ENCODE peak calls at places on chromosome 4, in seven cellular contexts. One of them, this sample, is unnamed.
A peak's percentile ranks its signal among the peaks of the same experiment; 100 is the strongest.

GRCh38 chr4:43690121-43690520 is 758.5 kb downstream of the KCTD8 start:
- DNase-seq in H7: no peak
- DNase-seq in cardiac muscle cell: no peak
- DNase-seq in CD8-positive, alpha-beta memory T cell: no peak
- DNase-seq in GM06990: no peak
- DNase-seq in CD8-positive, alpha-beta T cell: no peak
- DNase-seq in kidney epithelial cell: no peak
- DNase-seq in this sample: no peak

GRCh38 chr4:103032575-103032974 is 13.1 kb upstream of the SLC9B1 start:
- DNase-seq in CD8-positive, alpha-beta T cell: no peak
- DNase-seq in cardiac muscle cell: peak; percentile 62
- DNase-seq in H7: peak; percentile 44
- DNase-seq in GM06990: no peak
- DNase-seq in CD8-positive, alpha-beta memory T cell: no peak
- DNase-seq in kidney epithelial cell: no peak
- DNase-seq in this sample: peak; percentile 9

GRCh38 chr4:8726344-8726851 is 133.8 kb downstream of the CPZ start:
- DNase-seq in H7: peak; percentile 43
- DNase-seq in GM06990: no peak
- DNase-seq in cardiac muscle cell: no peak
- DNase-seq in CD8-positive, alpha-beta T cell: no peak
- DNase-seq in kidney epithelial cell: no peak
- DNase-seq in CD8-positive, alpha-beta memory T cell: no peak
- DNase-seq in this sample: no peak

GRCh38 chr4:122703868-122704267 is 28.6 kb upstream of the BBS12 start:
- DNase-seq in GM06990: no peak
- DNase-seq in CD8-positive, alpha-beta T cell: no peak
- DNase-seq in H7: no peak
- DNase-seq in CD8-positive, alpha-beta memory T cell: no peak
- DNase-seq in kidney epithelial cell: no peak
- DNase-seq in cardiac muscle cell: no peak
- DNase-seq in this sample: no peak

GRCh38 chr4:689498-690122 is 659 bp upstream of the SLC49A3 start:
- DNase-seq in cardiac muscle cell: no peak
- DNase-seq in H7: no peak
- DNase-seq in CD8-positive, alpha-beta memory T cell: no peak
- DNase-seq in kidney epithelial cell: no peak
- DNase-seq in GM06990: no peak
- DNase-seq in CD8-positive, alpha-beta T cell: no peak
- DNase-seq in this sample: no peak

GRCh38 chr4:79164961-79165610 is 160.8 kb downstream of the NAA11 start:
- DNase-seq in H7: no peak
- DNase-seq in kidney epithelial cell: no peak
- DNase-seq in GM06990: no peak
- DNase-seq in CD8-positive, alpha-beta T cell: no peak
- DNase-seq in CD8-positive, alpha-beta memory T cell: no peak
- DNase-seq in cardiac muscle cell: no peak
- DNase-seq in this sample: no peak

GRCh38 chr4:42410446-42410845 is 13.2 kb downstream of the SHISA3 start:
- DNase-seq in cardiac muscle cell: no peak
- DNase-seq in kidney epithelial cell: no peak
- DNase-seq in CD8-positive, alpha-beta T cell: no peak
- DNase-seq in GM06990: no peak
- DNase-seq in CD8-positive, alpha-beta memory T cell: no peak
- DNase-seq in H7: no peak
- DNase-seq in this sample: no peak

GRCh38 chr4:134906404-134907023 is 704.9 kb upstream of the PABPC4L start:
- DNase-seq in H7: peak; percentile 2
- DNase-seq in cardiac muscle cell: peak; percentile 48
- DNase-seq in kidney epithelial cell: no peak
- DNase-seq in CD8-positive, alpha-beta T cell: no peak
- DNase-seq in CD8-positive, alpha-beta memory T cell: no peak
- DNase-seq in GM06990: no peak
- DNase-seq in this sample: peak; percentile 20

GRCh38 chr4:102165584-102165983 is 179.7 kb downstream of the SLC39A8 start:
- DNase-seq in CD8-positive, alpha-beta memory T cell: no peak
- DNase-seq in kidney epithelial cell: no peak
- DNase-seq in cardiac muscle cell: no peak
- DNase-seq in CD8-positive, alpha-beta T cell: no peak
- DNase-seq in GM06990: no peak
- DNase-seq in H7: no peak
- DNase-seq in this sample: no peak

GRCh38 chr4:30461218-30461617 is 259.0 kb upstream of the PCDH7 start:
- DNase-seq in kidney epithelial cell: no peak
- DNase-seq in CD8-positive, alpha-beta T cell: no peak
- DNase-seq in cardiac muscle cell: no peak
- DNase-seq in H7: peak; percentile 41
- DNase-seq in CD8-positive, alpha-beta memory T cell: no peak
- DNase-seq in GM06990: peak; percentile 31
- DNase-seq in this sample: no peak

GRCh38 chr4:55684276-55684675 is 48.2 kb upstream of the NMU start:
- DNase-seq in GM06990: no peak
- DNase-seq in CD8-positive, alpha-beta T cell: no peak
- DNase-seq in H7: no peak
- DNase-seq in CD8-positive, alpha-beta memory T cell: no peak
- DNase-seq in cardiac muscle cell: no peak
- DNase-seq in kidney epithelial cell: no peak
- DNase-seq in this sample: no peak

GRCh38 chr4:152408514-152409327 is 127.2 kb downstream of the FBXW7 start:
- DNase-seq in CD8-positive, alpha-beta T cell: no peak
- DNase-seq in GM06990: no peak
- DNase-seq in H7: peak; percentile 8
- DNase-seq in cardiac muscle cell: peak; percentile 49
- DNase-seq in CD8-positive, alpha-beta memory T cell: no peak
- DNase-seq in kidney epithelial cell: peak; percentile 5
- DNase-seq in this sample: peak; percentile 14

GRCh38 chr4:114688063-114688462 is 89.5 kb downstream of the UGT8 start:
- DNase-seq in GM06990: no peak
- DNase-seq in kidney epithelial cell: no peak
- DNase-seq in H7: no peak
- DNase-seq in CD8-positive, alpha-beta memory T cell: no peak
- DNase-seq in cardiac muscle cell: no peak
- DNase-seq in CD8-positive, alpha-beta T cell: no peak
- DNase-seq in this sample: no peak

GRCh38 chr4:90318208-90318607 is 191.0 kb downstream of the CCSER1 start:
- DNase-seq in GM06990: no peak
- DNase-seq in H7: no peak
- DNase-seq in cardiac muscle cell: no peak
- DNase-seq in CD8-positive, alpha-beta memory T cell: no peak
- DNase-seq in kidney epithelial cell: no peak
- DNase-seq in CD8-positive, alpha-beta T cell: no peak
- DNase-seq in this sample: no peak

GRCh38 chr4:145937021-145937861 is 1.4 kb downstream of the ZNF827 start:
- DNase-seq in H7: peak; percentile 85
- DNase-seq in cardiac muscle cell: peak; percentile 79
- DNase-seq in CD8-positive, alpha-beta memory T cell: peak; percentile 65
- DNase-seq in CD8-positive, alpha-beta T cell: peak; percentile 4
- DNase-seq in kidney epithelial cell: no peak
- DNase-seq in GM06990: peak; percentile 77
- DNase-seq in this sample: peak; percentile 33

GRCh38 chr4:114694770-114695169 is 96.2 kb downstream of the UGT8 start:
- DNase-seq in CD8-positive, alpha-beta memory T cell: no peak
- DNase-seq in cardiac muscle cell: peak; percentile 52
- DNase-seq in kidney epithelial cell: no peak
- DNase-seq in H7: no peak
- DNase-seq in CD8-positive, alpha-beta T cell: no peak
- DNase-seq in GM06990: peak; percentile 7
- DNase-seq in this sample: peak; percentile 26

GRCh38 chr4:102272318-102272717 is 73.0 kb downstream of the SLC39A8 start:
- DNase-seq in CD8-positive, alpha-beta T cell: no peak
- DNase-seq in kidney epithelial cell: no peak
- DNase-seq in CD8-positive, alpha-beta memory T cell: no peak
- DNase-seq in cardiac muscle cell: no peak
- DNase-seq in H7: no peak
- DNase-seq in GM06990: no peak
- DNase-seq in this sample: no peak

GRCh38 chr4:146522098-146522861 is 540 bp upstream of the SLC10A7 start:
- DNase-seq in GM06990: peak; percentile 85
- DNase-seq in kidney epithelial cell: peak; percentile 39
- DNase-seq in CD8-positive, alpha-beta T cell: peak; percentile 60
- DNase-seq in H7: peak; percentile 86
- DNase-seq in CD8-positive, alpha-beta memory T cell: peak; percentile 87
- DNase-seq in cardiac muscle cell: peak; percentile 89
- DNase-seq in this sample: peak; percentile 76

GRCh38 chr4:91840359-91840758 is 463.4 kb upstream of the GRID2 start:
- DNase-seq in kidney epithelial cell: no peak
- DNase-seq in cardiac muscle cell: no peak
- DNase-seq in CD8-positive, alpha-beta T cell: no peak
- DNase-seq in CD8-positive, alpha-beta memory T cell: no peak
- DNase-seq in GM06990: no peak
- DNase-seq in H7: no peak
- DNase-seq in this sample: no peak

GRCh38 chr4:625631-626031 is 258 bp downstream of the PDE6B start:
- DNase-seq in cardiac muscle cell: no peak
- DNase-seq in CD8-positive, alpha-beta T cell: no peak
- DNase-seq in GM06990: no peak
- DNase-seq in H7: no peak
- DNase-seq in CD8-positive, alpha-beta memory T cell: peak; percentile 37
- DNase-seq in kidney epithelial cell: no peak
- DNase-seq in this sample: no peak

GRCh38 chr4:74619931-74620702 is 174.2 kb downstream of the BTC start:
- DNase-seq in kidney epithelial cell: no peak
- DNase-seq in H7: no peak
- DNase-seq in cardiac muscle cell: peak; percentile 11
- DNase-seq in CD8-positive, alpha-beta memory T cell: no peak
- DNase-seq in GM06990: no peak
- DNase-seq in CD8-positive, alpha-beta T cell: no peak
- DNase-seq in this sample: no peak

GRCh38 chr4:89109841-89110540 is 1.3 kb upstream of the TIGD2 start:
- DNase-seq in kidney epithelial cell: no peak
- DNase-seq in cardiac muscle cell: peak; percentile 3
- DNase-seq in CD8-positive, alpha-beta T cell: no peak
- DNase-seq in CD8-positive, alpha-beta memory T cell: no peak
- DNase-seq in H7: peak; percentile 49
- DNase-seq in GM06990: no peak
- DNase-seq in this sample: no peak
- H3K4me3 ChIP-seq in kidney epithelial cell: peak overlapping the region; percentile 61
- H3K4me3 ChIP-seq in cardiac muscle cell: peak overlapping the region; percentile 50
- H3K4me3 ChIP-seq in CD8-positive, alpha-beta T cell: peak overlapping the region; percentile 80
- H3K4me3 ChIP-seq in CD8-positive, alpha-beta memory T cell: peak overlapping the region; percentile 49
- H3K4me3 ChIP-seq in H7: peak overlapping the region; percentile 83
- H3K4me3 ChIP-seq in GM06990: no peak overlapping the region
- H3K4me3 ChIP-seq in this sample: peak overlapping the region; percentile 71

DNA sequence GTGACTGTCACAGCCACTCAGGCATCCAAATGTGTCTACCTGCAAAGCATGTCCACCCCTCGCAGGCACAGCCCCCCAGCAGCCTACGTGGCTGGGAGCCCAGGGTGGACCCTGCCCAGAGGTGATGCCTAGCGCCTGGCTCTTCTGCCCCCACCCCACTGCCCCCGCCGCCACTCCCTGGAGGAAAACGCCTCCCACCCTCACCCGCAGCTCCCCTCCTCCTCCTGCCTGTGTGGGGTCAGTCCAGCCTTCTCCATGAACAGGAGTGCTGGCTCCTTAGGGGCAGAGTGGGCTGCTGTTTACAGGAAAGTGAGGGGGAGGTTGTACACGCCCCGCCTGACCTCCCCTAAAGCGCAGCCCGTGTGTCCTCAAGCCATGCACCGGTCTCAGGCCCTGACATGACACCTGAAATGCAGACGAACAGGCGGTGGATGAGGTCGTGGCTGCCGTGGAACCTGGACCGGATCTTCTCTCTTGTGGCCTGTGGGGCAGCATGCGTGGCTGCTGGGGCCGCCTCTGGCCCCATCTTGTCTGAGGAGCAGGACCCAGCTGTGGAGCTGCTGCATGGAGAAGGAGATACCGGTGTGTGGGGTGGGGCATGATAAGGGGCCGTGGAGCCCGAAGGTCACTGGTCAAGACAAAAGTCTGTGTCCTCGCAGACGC is 11.9 kb upstream of the MXD4 start:
- DNase-seq in H7: no peak
- DNase-seq in CD8-positive, alpha-beta memory T cell: no peak
- DNase-seq in cardiac muscle cell: no peak
- DNase-seq in CD8-positive, alpha-beta T cell: no peak
- DNase-seq in kidney epithelial cell: no peak
- DNase-seq in GM06990: no peak
- DNase-seq in this sample: no peak
- H3K4me3 ChIP-seq in H7: no peak overlapping the region
- H3K4me3 ChIP-seq in CD8-positive, alpha-beta memory T cell: no peak overlapping the region
- H3K4me3 ChIP-seq in cardiac muscle cell: no peak overlapping the region
- H3K4me3 ChIP-seq in CD8-positive, alpha-beta T cell: no peak overlapping the region
- H3K4me3 ChIP-seq in kidney epithelial cell: no peak overlapping the region
- H3K4me3 ChIP-seq in GM06990: no peak overlapping the region
- H3K4me3 ChIP-seq in this sample: no peak overlapping the region

GRCh38 chr4:48986654-48987164 is 634 bp downstream of the CWH43 start:
- DNase-seq in H7: no peak
- DNase-seq in cardiac muscle cell: no peak
- DNase-seq in GM06990: no peak
- DNase-seq in CD8-positive, alpha-beta T cell: no peak
- DNase-seq in CD8-positive, alpha-beta memory T cell: no peak
- DNase-seq in kidney epithelial cell: no peak
- DNase-seq in this sample: no peak
- H3K4me3 ChIP-seq in H7: no peak overlapping the region
- H3K4me3 ChIP-seq in cardiac muscle cell: no peak overlapping the region
- H3K4me3 ChIP-seq in GM06990: no peak overlapping the region
- H3K4me3 ChIP-seq in CD8-positive, alpha-beta T cell: no peak overlapping the region
- H3K4me3 ChIP-seq in CD8-positive, alpha-beta memory T cell: no peak overlapping the region
- H3K4me3 ChIP-seq in kidney epithelial cell: no peak overlapping the region
- H3K4me3 ChIP-seq in this sample: no peak overlapping the region

DNA sequence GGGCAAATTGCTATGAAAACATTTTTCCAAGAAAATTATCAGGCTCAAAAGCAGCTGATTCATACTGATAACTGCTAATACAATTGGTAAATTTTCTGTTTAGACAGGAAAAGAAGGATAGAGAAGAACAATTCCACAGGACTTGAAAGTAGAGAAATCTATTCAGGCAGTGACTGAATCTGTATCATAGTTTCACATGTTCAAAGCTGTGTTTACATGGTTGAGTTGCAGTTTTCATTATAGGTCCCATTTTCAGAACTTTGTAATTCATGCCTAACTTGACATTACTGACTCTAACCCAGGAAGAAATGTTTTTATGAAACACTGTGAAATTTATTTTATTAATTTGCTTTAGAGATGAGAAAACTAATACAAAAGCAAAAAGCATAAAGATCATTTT is 43.2 kb upstream of the SEC24B start:
- DNase-seq in CD8-positive, alpha-beta T cell: no peak
- DNase-seq in CD8-positive, alpha-beta memory T cell: no peak
- DNase-seq in cardiac muscle cell: no peak
- DNase-seq in GM06990: no peak
- DNase-seq in H7: no peak
- DNase-seq in kidney epithelial cell: no peak
- DNase-seq in this sample: no peak
- H3K4me3 ChIP-seq in CD8-positive, alpha-beta T cell: no peak overlapping the region
- H3K4me3 ChIP-seq in CD8-positive, alpha-beta memory T cell: no peak overlapping the region
- H3K4me3 ChIP-seq in cardiac muscle cell: no peak overlapping the region
- H3K4me3 ChIP-seq in GM06990: no peak overlapping the region
- H3K4me3 ChIP-seq in H7: no peak overlapping the region
- H3K4me3 ChIP-seq in kidney epithelial cell: no peak overlapping the region
- H3K4me3 ChIP-seq in this sample: no peak overlapping the region

DNA sequence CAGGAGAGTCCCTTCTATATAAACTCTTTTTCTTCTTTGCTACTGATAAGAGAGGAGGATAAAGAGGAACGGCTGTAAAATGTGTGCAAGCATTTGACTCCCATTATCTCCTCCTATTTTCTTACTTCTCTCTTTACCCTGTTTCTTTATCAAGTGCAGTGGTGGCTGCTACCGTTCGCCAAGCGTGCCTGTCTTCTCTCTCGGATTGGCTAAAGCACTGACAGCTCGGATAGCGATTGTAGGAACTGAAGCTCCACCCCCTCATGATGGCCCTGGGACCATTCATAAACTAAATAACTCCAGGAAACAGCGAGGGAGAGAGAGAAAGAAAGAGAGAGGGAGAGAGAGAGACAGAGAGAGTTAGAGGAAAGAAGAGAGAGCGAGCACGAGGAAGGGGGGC is 340 bp upstream of the MAB21L2 start:
- DNase-seq in CD8-positive, alpha-beta memory T cell: no peak
- DNase-seq in CD8-positive, alpha-beta T cell: no peak
- DNase-seq in cardiac muscle cell: peak; percentile 58
- DNase-seq in kidney epithelial cell: no peak
- DNase-seq in GM06990: no peak
- DNase-seq in H7: peak; percentile 64
- DNase-seq in this sample: peak; percentile 65
- H3K4me3 ChIP-seq in CD8-positive, alpha-beta memory T cell: no peak overlapping the region
- H3K4me3 ChIP-seq in CD8-positive, alpha-beta T cell: no peak overlapping the region
- H3K4me3 ChIP-seq in cardiac muscle cell: no peak overlapping the region
- H3K4me3 ChIP-seq in kidney epithelial cell: no peak overlapping the region
- H3K4me3 ChIP-seq in GM06990: no peak overlapping the region
- H3K4me3 ChIP-seq in H7: peak overlapping the region; percentile 43
- H3K4me3 ChIP-seq in this sample: peak overlapping the region; percentile 37

This sample was measured in neuronal stem cell.